ENCODE peak calls at places on chromosomes 3 and 15, in four cellular contexts. J, C, W and I are unnamed samples.

GRCh38 chr15:73924258-73924921 is 1.9 kb upstream of the LOXL1 start:
- DNase-seq in J (no peak), W (no peak), C (no peak), I (no peak)

GRCh38 chr3:107633327-107634141 is 110.8 kb downstream of the BBX start:
- DNase-seq in C (no peak), W (no peak), J (no peak), I (no peak)

GRCh38 chr3:157067114-157067513 is 92.8 kb downstream of the CCNL1 start:
- DNase-seq in W (no peak), J (no peak), C (no peak), I (no peak)

GRCh38 chr15:69727257-69727924 is 274.8 kb downstream of the RPLP1 start:
- DNase-seq in J (no peak), W (no peak), C (no peak), I (no peak)

GRCh38 chr3:30637310-30638227 is 31.2 kb downstream of the TGFBR2 start:
- DNase-seq in J (no peak), W (no peak), C (no peak), I (no peak)

GRCh38 chr3:58383904-58384303 is 49.7 kb downstream of the PDHB start:
- DNase-seq in C (no peak), W (no peak), J (no peak), I (peak)

GRCh38 chr3:38374221-38374620 is 27.6 kb downstream of the XYLB start:
- DNase-seq in W (no peak), C (no peak), J (no peak), I (no peak)

GRCh38 chr3:70811880-70812279 is 499.4 kb upstream of the MDFIC2 start:
- DNase-seq in C (no peak), W (no peak), J (no peak), I (no peak)

GRCh38 chr15:60835974-60836373 is 357.0 kb upstream of the ICE2 start:
- DNase-seq in C (no peak), W (no peak), J (no peak), I (no peak)

GRCh38 chr3:124599147-124599765 is 131.0 kb upstream of the UMPS start:
- DNase-seq in J (no peak), C (no peak), W (no peak), I (no peak)

GRCh38 chr15:65645392-65645791 is 23.7 kb downstream of the SLC24A1 start:
- DNase-seq in J (no peak), C (no peak), W (no peak), I (no peak)

GRCh38 chr3:13850161-13850945 is 29.5 kb downstream of the WNT7A start:
- DNase-seq in J (peak), C (no peak), W (no peak), I (peak)

GRCh38 chr15:68553994-68554715 is 24.6 kb upstream of the CORO2B start:
- DNase-seq in C (peak), W (peak), J (peak), I (peak)

GRCh38 chr15:101031203-101031602 is 112.0 kb downstream of the LRRK1 start:
- DNase-seq in J (no peak), C (no peak), W (no peak), I (no peak)

GRCh38 chr3:54822206-54822605 is 105.7 kb downstream of the LRTM1 start:
- DNase-seq in C (no peak), J (no peak), W (no peak), I (no peak)

GRCh38 chr3:196927571-196928453 is 14.5 kb downstream of the NCBP2 start:
- DNase-seq in C (no peak), J (no peak), W (no peak), I (no peak)

GRCh38 chr3:134427400-134428111 is 53.3 kb upstream of the AMOTL2 start:
- DNase-seq in C (no peak), W (peak), J (peak), I (peak)

GRCh38 chr3:52535411-52536111 is 844 bp upstream of the UQCC5 start:
- DNase-seq in J (no peak), C (no peak), W (no peak), I (no peak)

GRCh38 chr3:4290272-4290893 is 12.8 kb upstream of the SETMAR start:
- DNase-seq in C (peak), J (peak), W (peak), I (no peak)

GRCh38 chr3:16114381-16114916 is 60.0 kb upstream of the GALNT15 start:
- DNase-seq in J (no peak), C (no peak), W (no peak), I (no peak)

GRCh38 chr3:16106050-16106449 is 68.4 kb upstream of the GALNT15 start:
- DNase-seq in W (no peak), J (no peak), C (no peak), I (no peak)

GRCh38 chr3:16113704-16114103 is 60.8 kb upstream of the GALNT15 start:
- DNase-seq in W (no peak), J (no peak), C (no peak), I (no peak)

GRCh38 chr3:16112910-16113504 is 61.5 kb upstream of the GALNT15 start:
- DNase-seq in J (no peak), W (no peak), C (no peak), I (no peak)

GRCh38 chr3:16109929-16110328 is 64.6 kb upstream of the GALNT15 start:
- DNase-seq in W (no peak), J (no peak), C (no peak), I (no peak)
- TF ChIP-seq ZBTB33 in W (no peak), J (no peak), C (no peak), I (no peak)

GRCh38 chr15:92809064-92809879 is 90.9 kb upstream of the CHD2 start:
- DNase-seq in C (peak), W (peak), J (peak), I (peak)

GRCh38 chr15:92811514-92811913 is 88.6 kb upstream of the CHD2 start:
- DNase-seq in J (peak), W (no peak), C (no peak), I (no peak)

GRCh38 chr15:92808611-92809063 is 91.5 kb upstream of the CHD2 start:
- DNase-seq in J (no peak), W (peak), C (peak), I (no peak)

GRCh38 chr15:92810418-92811138 is 89.5 kb upstream of the CHD2 start:
- DNase-seq in J (no peak), C (peak), W (no peak), I (no peak)

GRCh38 chr15:92809880-92810361 is 90.2 kb upstream of the CHD2 start:
- DNase-seq in C (no peak), J (no peak), W (no peak), I (no peak)
- TF ChIP-seq MAX in C (no peak), J (no peak), W (no peak), I (no peak)

GRCh38 chr3:76565496-76566210 is 474.2 kb upstream of the ROBO2 start:
- DNase-seq in J (no peak), W (no peak), C (no peak), I (no peak)

GRCh38 chr3:76566211-76566534 is 473.7 kb upstream of the ROBO2 start:
- DNase-seq in W (no peak), C (no peak), J (no peak), I (no peak)

GRCh38 chr3:76576201-76576600 is 463.7 kb upstream of the ROBO2 start:
- DNase-seq in C (no peak), J (no peak), W (no peak), I (no peak)

GRCh38 chr3:76566904-76567303 is 473.0 kb upstream of the ROBO2 start:
- DNase-seq in W (no peak), C (no peak), J (no peak), I (no peak)

GRCh38 chr3:76570436-76571057 is 469.4 kb upstream of the ROBO2 start:
- DNase-seq in J (no peak), W (peak), C (no peak), I (no peak)
- TF ChIP-seq ELF1 in J (no peak), W (no peak), C (no peak), I (no peak)

DNA sequence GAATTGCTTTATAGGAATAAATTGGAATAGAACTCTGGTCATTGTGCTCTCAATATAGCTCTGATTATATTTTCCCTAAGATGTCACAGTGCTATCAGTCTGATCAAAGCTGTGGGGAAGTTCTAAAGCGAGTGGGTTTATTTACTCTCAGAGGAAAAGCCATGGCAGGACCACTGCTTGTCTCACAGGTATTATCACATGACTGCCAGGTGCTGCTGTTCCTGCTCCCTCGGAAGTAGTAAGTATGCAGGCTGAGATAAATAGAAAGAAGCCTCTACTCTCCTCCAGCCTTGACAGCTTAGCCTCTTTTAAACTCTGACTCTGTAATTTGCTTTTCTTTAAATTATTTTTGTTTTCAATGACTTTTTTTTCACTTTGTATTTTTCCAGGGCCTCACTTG is 49.1 kb upstream of the UTS2B start:
- DNase-seq in W (no peak), C (no peak), J (no peak), I (no peak)
- TF ChIP-seq ZBTB33 in W (no peak), C (no peak), J (no peak), I (no peak)

GRCh38 chr3:117407317-117407716 is 697.7 kb downstream of the TUSC7 start:
- DNase-seq in C (no peak), J (peak), W (no peak), I (no peak)
- TF ChIP-seq MAX in C (no peak), J (no peak), W (no peak), I (no peak)

GRCh38 chr3:141050576-141050912 is 603 bp upstream of the SPSB4 start:
- DNase-seq in C (no peak), W (no peak), J (no peak), I (no peak)

GRCh38 chr3:141051641-141052569 is 758 bp downstream of the SPSB4 start:
- DNase-seq in J (no peak), W (peak), C (no peak), I (no peak)

GRCh38 chr3:141050913-141051632 is at the start of gene SPSB4:
- DNase-seq in W (peak), J (peak), C (no peak), I (peak)

GRCh38 chr3:141055136-141055535 is 4.0 kb downstream of the SPSB4 start:
- DNase-seq in W (no peak), J (no peak), C (no peak), I (no peak)

DNA sequence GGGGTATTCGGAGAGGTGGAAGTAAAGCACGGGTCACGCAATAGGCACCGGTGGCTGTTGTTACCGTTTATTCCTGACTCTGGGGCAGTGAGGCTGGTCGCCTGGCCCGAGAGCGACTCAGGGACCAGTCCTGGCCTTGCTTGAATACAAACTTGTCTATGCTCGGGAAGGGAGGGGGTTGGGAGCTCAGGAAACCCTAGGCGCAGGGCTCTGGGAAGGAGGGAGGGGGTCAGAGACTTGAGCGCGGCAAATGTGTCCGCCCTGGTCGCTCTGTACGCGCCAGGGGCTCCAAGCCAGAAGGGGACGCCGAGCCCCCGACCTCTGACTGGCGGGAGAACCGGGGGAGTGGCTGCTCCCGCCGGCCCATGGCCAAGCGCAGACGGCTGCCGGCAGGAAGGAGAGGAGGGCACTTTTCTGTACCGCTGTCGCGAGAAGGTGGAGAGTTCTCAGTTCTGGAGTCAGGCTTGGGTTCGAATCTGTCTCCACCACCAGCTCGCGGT is 1.5 kb downstream of the SPSB4 start:
- DNase-seq in C (no peak), W (peak), J (no peak), I (no peak)
- TF ChIP-seq ELF1 in C (no peak), W (no peak), J (no peak), I (no peak)

GRCh38 chr15:72474466-72474911 is 359 bp downstream of the ARIH1 start:
- DNase-seq in C (peak), J (no peak), W (no peak), I (no peak)
- TF ChIP-seq ZBTB33 in C (no peak), J (no peak), W (no peak), I (no peak)

DNA sequence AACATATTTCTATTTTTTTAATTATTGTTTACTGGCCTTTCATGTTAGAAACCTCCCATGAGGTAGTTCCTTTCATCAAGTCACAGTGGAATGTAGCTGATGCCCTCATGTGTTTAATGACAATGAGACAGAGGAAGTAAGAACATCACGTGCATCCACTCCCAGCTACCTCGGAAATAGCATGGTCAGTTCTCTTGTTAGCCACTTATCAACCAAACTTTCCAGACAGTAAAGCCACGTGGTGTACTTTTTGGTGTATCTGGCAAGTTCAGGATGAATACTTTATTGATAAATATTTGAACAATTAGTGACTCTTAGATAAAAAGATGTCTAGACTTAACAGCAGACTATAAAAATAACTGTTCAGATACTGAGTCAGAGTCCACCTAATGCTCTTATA is 781.7 kb downstream of the MECOM start:
- DNase-seq in C (no peak), W (no peak), J (no peak), I (no peak)
- TF ChIP-seq MAX in C (no peak), W (no peak), J (no peak), I (no peak)